ENCODE peak calls at places on chromosomes 4 and X, in nine cellular contexts. One of them, this sample, is unnamed.

GRCh38 chrX:31589503-31589902 is 517.7 kb upstream of the FTHL17 start:
- DNase-seq in stimulated activated CD4-positive, alpha-beta T cell treated with anti-CD3 and anti-CD28 coated beads, Interleukin-4, amount 100 ng/mL, for 48 hours: no peak
- DNase-seq in kidney tubule cell: no peak
- DNase-seq in HuH-7: no peak
- DNase-seq in stimulated activated naive B cell treated with anti-CD40 and anti-IgM and Interleukin-4, amounts not matched to agents 10 μg/mL and 1 μg/mL and 100 μg/mL, for 72 hours: no peak
- DNase-seq in T-helper 9 cell: no peak
- DNase-seq in NCI-H1694: no peak
- DNase-seq in NCI-H524: no peak
- DNase-seq in heart right ventricle: no peak
- DNase-seq in this sample: no peak

GRCh38 chrX:71540801-71541545 is 8.1 kb downstream of the OGT start:
- DNase-seq in stimulated activated CD4-positive, alpha-beta T cell treated with anti-CD3 and anti-CD28 coated beads, Interleukin-4, amount 100 ng/mL, for 48 hours: no peak
- DNase-seq in kidney tubule cell: no peak
- DNase-seq in HuH-7: no peak
- DNase-seq in stimulated activated naive B cell treated with anti-CD40 and anti-IgM and Interleukin-4, amounts not matched to agents 10 μg/mL and 1 μg/mL and 100 μg/mL, for 72 hours: peak; percentile 10
- DNase-seq in T-helper 9 cell: no peak
- DNase-seq in NCI-H1694: no peak
- DNase-seq in NCI-H524: no peak
- DNase-seq in heart right ventricle: no peak
- DNase-seq in this sample: no peak

GRCh38 chrX:24528605-24529004 is 63.5 kb downstream of the PDK3 start:
- DNase-seq in stimulated activated CD4-positive, alpha-beta T cell treated with anti-CD3 and anti-CD28 coated beads, Interleukin-4, amount 100 ng/mL, for 48 hours: no peak
- DNase-seq in kidney tubule cell: no peak
- DNase-seq in HuH-7: no peak
- DNase-seq in stimulated activated naive B cell treated with anti-CD40 and anti-IgM and Interleukin-4, amounts not matched to agents 10 μg/mL and 1 μg/mL and 100 μg/mL, for 72 hours: no peak
- DNase-seq in T-helper 9 cell: no peak
- DNase-seq in NCI-H1694: no peak
- DNase-seq in NCI-H524: no peak
- DNase-seq in heart right ventricle: no peak
- DNase-seq in this sample: no peak

GRCh38 chr4:114017120-114017917 is 37.9 kb upstream of the ARSJ start:
- DNase-seq in stimulated activated CD4-positive, alpha-beta T cell treated with anti-CD3 and anti-CD28 coated beads, Interleukin-4, amount 100 ng/mL, for 48 hours: no peak
- DNase-seq in kidney tubule cell: no peak
- DNase-seq in HuH-7: no peak
- DNase-seq in stimulated activated naive B cell treated with anti-CD40 and anti-IgM and Interleukin-4, amounts not matched to agents 10 μg/mL and 1 μg/mL and 100 μg/mL, for 72 hours: no peak
- DNase-seq in T-helper 9 cell: no peak
- DNase-seq in NCI-H1694: no peak
- DNase-seq in NCI-H524: no peak
- DNase-seq in heart right ventricle: no peak
- DNase-seq in this sample: no peak

GRCh38 chr4:55395218-55395528 is 584 bp upstream of the TMEM165 start:
- DNase-seq in stimulated activated CD4-positive, alpha-beta T cell treated with anti-CD3 and anti-CD28 coated beads, Interleukin-4, amount 100 ng/mL, for 48 hours: no peak
- DNase-seq in kidney tubule cell: no peak
- DNase-seq in HuH-7: no peak
- DNase-seq in stimulated activated naive B cell treated with anti-CD40 and anti-IgM and Interleukin-4, amounts not matched to agents 10 μg/mL and 1 μg/mL and 100 μg/mL, for 72 hours: no peak
- DNase-seq in T-helper 9 cell: no peak
- DNase-seq in NCI-H1694: no peak
- DNase-seq in NCI-H524: no peak
- DNase-seq in heart right ventricle: no peak
- DNase-seq in this sample: no peak

GRCh38 chrX:40543661-40544328 is 37.0 kb upstream of the ATP6AP2 start:
- DNase-seq in stimulated activated CD4-positive, alpha-beta T cell treated with anti-CD3 and anti-CD28 coated beads, Interleukin-4, amount 100 ng/mL, for 48 hours: no peak
- DNase-seq in kidney tubule cell: peak; percentile 64
- DNase-seq in HuH-7: no peak
- DNase-seq in stimulated activated naive B cell treated with anti-CD40 and anti-IgM and Interleukin-4, amounts not matched to agents 10 μg/mL and 1 μg/mL and 100 μg/mL, for 72 hours: no peak
- DNase-seq in T-helper 9 cell: no peak
- DNase-seq in NCI-H1694: peak; percentile 90
- DNase-seq in NCI-H524: peak; percentile 31
- DNase-seq in heart right ventricle: peak; percentile 5
- DNase-seq in this sample: peak; percentile 16

GRCh38 chrX:152197425-152197824 is 59.0 kb upstream of the MAGEA10 start:
- DNase-seq in stimulated activated CD4-positive, alpha-beta T cell treated with anti-CD3 and anti-CD28 coated beads, Interleukin-4, amount 100 ng/mL, for 48 hours: no peak
- DNase-seq in kidney tubule cell: no peak
- DNase-seq in HuH-7: no peak
- DNase-seq in stimulated activated naive B cell treated with anti-CD40 and anti-IgM and Interleukin-4, amounts not matched to agents 10 μg/mL and 1 μg/mL and 100 μg/mL, for 72 hours: no peak
- DNase-seq in T-helper 9 cell: no peak
- DNase-seq in NCI-H1694: no peak
- DNase-seq in NCI-H524: no peak
- DNase-seq in heart right ventricle: no peak
- DNase-seq in this sample: no peak

GRCh38 chr4:105572296-105572695 is 19.9 kb downstream of the ARHGEF38 start:
- DNase-seq in stimulated activated CD4-positive, alpha-beta T cell treated with anti-CD3 and anti-CD28 coated beads, Interleukin-4, amount 100 ng/mL, for 48 hours: no peak
- DNase-seq in kidney tubule cell: no peak
- DNase-seq in HuH-7: no peak
- DNase-seq in stimulated activated naive B cell treated with anti-CD40 and anti-IgM and Interleukin-4, amounts not matched to agents 10 μg/mL and 1 μg/mL and 100 μg/mL, for 72 hours: no peak
- DNase-seq in T-helper 9 cell: no peak
- DNase-seq in NCI-H1694: no peak
- DNase-seq in NCI-H524: no peak
- DNase-seq in heart right ventricle: no peak
- DNase-seq in this sample: no peak

GRCh38 chr4:169244210-169244609 is 26.5 kb downstream of the SH3RF1 start:
- DNase-seq in stimulated activated CD4-positive, alpha-beta T cell treated with anti-CD3 and anti-CD28 coated beads, Interleukin-4, amount 100 ng/mL, for 48 hours: no peak
- DNase-seq in kidney tubule cell: no peak
- DNase-seq in HuH-7: no peak
- DNase-seq in stimulated activated naive B cell treated with anti-CD40 and anti-IgM and Interleukin-4, amounts not matched to agents 10 μg/mL and 1 μg/mL and 100 μg/mL, for 72 hours: no peak
- DNase-seq in T-helper 9 cell: no peak
- DNase-seq in NCI-H1694: no peak
- DNase-seq in NCI-H524: no peak
- DNase-seq in heart right ventricle: no peak
- DNase-seq in this sample: no peak

GRCh38 chrX:38864165-38864564 is 62.9 kb downstream of the MID1IP1 start:
- DNase-seq in stimulated activated CD4-positive, alpha-beta T cell treated with anti-CD3 and anti-CD28 coated beads, Interleukin-4, amount 100 ng/mL, for 48 hours: no peak
- DNase-seq in kidney tubule cell: no peak
- DNase-seq in HuH-7: no peak
- DNase-seq in stimulated activated naive B cell treated with anti-CD40 and anti-IgM and Interleukin-4, amounts not matched to agents 10 μg/mL and 1 μg/mL and 100 μg/mL, for 72 hours: no peak
- DNase-seq in T-helper 9 cell: no peak
- DNase-seq in NCI-H1694: no peak
- DNase-seq in NCI-H524: no peak
- DNase-seq in heart right ventricle: no peak
- DNase-seq in this sample: no peak

This sample was measured in effector CD4-positive, alpha-beta T cell.